ENCODE peak calls at places on chromosome 20, in six cellular contexts. G, L, A, R, J and Q are unnamed samples.

GRCh38 chr20:31717478-31717946 is 5.2 kb downstream of the BCL2L1 start:
- DNase-seq in R (no peak), A (no peak), J (no peak), L (no peak), G (no peak), Q (no peak)

GRCh38 chr20:22371843-22372242 is 212.5 kb downstream of the FOXA2 start:
- DNase-seq in J (no peak), A (no peak), L (no peak), G (no peak), R (no peak), Q (no peak)

GRCh38 chr20:26324177-26324576 is 627.5 kb upstream of the ZNF337 start:
- DNase-seq in G (no peak), A (no peak), R (no peak), J (no peak), L (no peak), Q (no peak)

GRCh38 chr20:36573103-36573797 is at the start of gene TGIF2:
- DNase-seq in J (peak; percentile 98), G (no peak), L (peak; percentile 87), R (peak; percentile 85), A (peak; percentile 77), Q (peak; percentile 52)

GRCh38 chr20:63698739-63699465 is 2.5 kb downstream of the TNFRSF6B start:
- DNase-seq in R (peak; percentile 92), A (no peak), G (peak; percentile 67), J (no peak), L (no peak), Q (no peak)

GRCh38 chr20:6599876-6600275 is 167.6 kb upstream of the BMP2 start:
- DNase-seq in R (peak; percentile 53), G (no peak), J (no peak), L (no peak), A (no peak), Q (no peak)

GRCh38 chr20:62066983-62067433 is 1.3 kb upstream of the TAF4 start:
- DNase-seq in J (peak; percentile 57), G (no peak), L (no peak), R (no peak), A (no peak), Q (peak; percentile 93)

GRCh38 chr20:825710-826421 is 7.6 kb upstream of the FAM110A start:
- DNase-seq in R (peak; percentile 17), A (no peak), J (no peak), L (no peak), G (no peak), Q (no peak)

GRCh38 chr20:10002871-10003270 is 31.9 kb upstream of the ANKEF1 start:
- DNase-seq in G (no peak), L (no peak), J (no peak), R (no peak), A (no peak), Q (no peak)

GRCh38 chr20:17909745-17910345 is 58.7 kb downstream of the SNX5 start:
- DNase-seq in J (no peak), L (no peak), A (no peak), R (peak; percentile 34), G (no peak), Q (no peak)

GRCh38 chr20:47220161-47220582 is 136.3 kb downstream of the ZMYND8 start:
- DNase-seq in R (no peak), A (no peak), G (no peak), J (peak; percentile 66), L (peak; percentile 28), Q (peak; percentile 25)

GRCh38 chr20:12829121-12829520 is 179.7 kb upstream of the SPTLC3 start:
- DNase-seq in G (no peak), L (no peak), A (no peak), J (no peak), R (no peak), Q (no peak)

GRCh38 chr20:33914871-33915270 is 78.8 kb upstream of the RALY start:
- DNase-seq in R (peak; percentile 94), L (no peak), G (peak; percentile 36), A (no peak), J (no peak), Q (no peak)

GRCh38 chr20:53786445-53787267 is 193.0 kb upstream of the ZNF217 start:
- DNase-seq in A (no peak), G (no peak), J (no peak), L (no peak), R (no peak), Q (peak; percentile 88)

GRCh38 chr20:52941803-52942202 is 30.4 kb upstream of the TSHZ2 start:
- DNase-seq in J (no peak), A (no peak), G (no peak), R (no peak), L (no peak), Q (no peak)

GRCh38 chr20:23530937-23531567 is 37.2 kb downstream of the CST9L start:
- DNase-seq in R (no peak), A (no peak), J (no peak), G (no peak), L (no peak), Q (no peak)

GRCh38 chr20:23532533-23532932 is 35.8 kb downstream of the CST9L start:
- DNase-seq in G (no peak), A (no peak), R (no peak), L (no peak), J (no peak), Q (no peak)

GRCh38 chr20:23534801-23535593 is 33.3 kb downstream of the CST9L start:
- DNase-seq in R (no peak), G (no peak), A (no peak), L (no peak), J (no peak), Q (no peak)

GRCh38 chr20:23536601-23537000 is 31.7 kb downstream of the CST9L start:
- DNase-seq in G (no peak), A (no peak), L (no peak), R (no peak), J (no peak), Q (no peak)

DNA sequence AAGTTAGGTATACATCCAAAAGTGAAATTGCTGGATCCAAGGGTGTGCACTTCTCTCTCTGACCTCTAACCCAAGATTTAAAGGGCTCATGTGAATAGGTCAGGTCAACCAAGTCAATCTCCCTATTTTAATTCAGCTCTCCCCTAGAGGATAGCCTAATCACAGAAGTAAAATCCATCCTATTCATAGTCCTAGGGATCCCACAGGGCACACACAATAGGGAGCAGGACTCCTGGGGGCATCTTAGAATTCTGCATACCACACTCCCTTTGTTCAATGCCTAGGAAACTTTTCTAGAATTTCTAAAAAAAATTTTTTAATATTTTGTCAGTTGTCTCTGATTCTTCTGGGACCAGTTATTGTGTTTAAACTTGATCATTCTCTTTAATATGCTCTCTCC is 35.1 kb downstream of the CST9L start:
- DNase-seq in A (no peak), R (no peak), L (no peak), G (no peak), J (peak; percentile 67), Q (no peak)
- H3K4me3 ChIP-seq in A (no peak overlapping the region), R (no peak overlapping the region), L (no peak overlapping the region), G (no peak overlapping the region), J (peak overlapping the region; percentile 5), Q (no peak overlapping the region)

GRCh38 chr20:58754584-58754983 is 62.0 kb downstream of the NPEPL1 start:
- DNase-seq in L (no peak), A (no peak), R (no peak), G (no peak), J (no peak), Q (no peak)

GRCh38 chr20:58752565-58752964 is 60.0 kb downstream of the NPEPL1 start:
- DNase-seq in L (no peak), G (no peak), J (no peak), R (no peak), A (peak; percentile 20), Q (no peak)

GRCh38 chr20:58753267-58753928 is 60.8 kb downstream of the NPEPL1 start:
- DNase-seq in R (no peak), A (peak; percentile 19), J (peak; percentile 56), L (no peak), G (no peak), Q (no peak)

GRCh38 chr20:58755062-58755697 is 62.6 kb downstream of the NPEPL1 start:
- DNase-seq in L (no peak), A (no peak), J (no peak), G (no peak), R (no peak), Q (no peak)

GRCh38 chr20:58753929-58754551 is 61.4 kb downstream of the NPEPL1 start:
- DNase-seq in J (no peak), A (peak; percentile 26), L (no peak), R (no peak), G (no peak), Q (no peak)
- H3K4me3 ChIP-seq in J (no peak overlapping the region), A (no peak overlapping the region), L (no peak overlapping the region), R (no peak overlapping the region), G (no peak overlapping the region), Q (no peak overlapping the region)

GRCh38 chr20:35421322-35421721 is 9.5 kb upstream of the UQCC1 start:
- DNase-seq in L (no peak), R (no peak), A (no peak), J (no peak), G (no peak), Q (no peak)
- H3K4me3 ChIP-seq in L (no peak overlapping the region), R (no peak overlapping the region), A (no peak overlapping the region), J (no peak overlapping the region), G (no peak overlapping the region), Q (no peak overlapping the region)

GRCh38 chr20:44748005-44748370 is 2.3 kb downstream of the KCNK15 start:
- DNase-seq in J (no peak), A (no peak), R (no peak), G (no peak), L (no peak), Q (no peak)

GRCh38 chr20:44746367-44747165 is 901 bp downstream of the KCNK15 start:
- DNase-seq in R (no peak), A (no peak), G (no peak), J (no peak), L (no peak), Q (peak; percentile 43)

GRCh38 chr20:44745122-44745521 is 543 bp upstream of the KCNK15 start:
- DNase-seq in J (no peak), G (no peak), R (no peak), A (no peak), L (no peak), Q (no peak)

GRCh38 chr20:44745560-44746366 is at the start of gene KCNK15:
- DNase-seq in G (no peak), J (peak; percentile 68), R (peak; percentile 33), A (no peak), L (peak; percentile 10), Q (peak; percentile 18)

GRCh38 chr20:44747166-44748004 is 1.7 kb downstream of the KCNK15 start:
- DNase-seq in G (no peak), L (no peak), A (peak; percentile 90), J (peak; percentile 88), R (peak; percentile 60), Q (peak; percentile 76)
- H3K4me3 ChIP-seq in G (no peak overlapping the region), L (no peak overlapping the region), A (no peak overlapping the region), J (no peak overlapping the region), R (no peak overlapping the region), Q (no peak overlapping the region)

GRCh38 chr20:41232971-41233926 is 84.3 kb downstream of the ZHX3 start:
- DNase-seq in R (peak; percentile 94), J (no peak), L (no peak), G (peak; percentile 96), A (no peak), Q (peak; percentile 94)
- H3K4me3 ChIP-seq in R (no peak overlapping the region), J (no peak overlapping the region), L (no peak overlapping the region), G (no peak overlapping the region), A (no peak overlapping the region), Q (no peak overlapping the region)